ENCODE peak calls at places on chromosomes 2 and 18, in nine cellular contexts. One of them, this sample, is unnamed.
A peak's percentile ranks its signal among the peaks of the same experiment; 100 is the strongest.

GRCh38 chr2:23445450-23445868 is 60.5 kb downstream of the KLHL29 start:
- DNase-seq in cardiac fibroblast: peak; percentile 62
- DNase-seq in OCI-LY7: no peak
- DNase-seq in fibroblast of mammary gland: peak; percentile 91
- DNase-seq in AG10803: peak; percentile 72
- DNase-seq in fibroblast of pulmonary artery: peak; percentile 70
- DNase-seq in lower leg skin: no peak
- DNase-seq in fibroblast of lung: peak; percentile 82
- DNase-seq in right atrium auricular region: peak; percentile 30
- DNase-seq in this sample: peak; percentile 47

GRCh38 chr2:75606851-75607798 is 39.5 kb upstream of the MRPL19 start:
- DNase-seq in cardiac fibroblast: peak; percentile 22
- DNase-seq in OCI-LY7: no peak
- DNase-seq in fibroblast of mammary gland: peak; percentile 90
- DNase-seq in AG10803: peak; percentile 98
- DNase-seq in fibroblast of pulmonary artery: peak; percentile 20
- DNase-seq in lower leg skin: no peak
- DNase-seq in fibroblast of lung: peak; percentile 98
- DNase-seq in right atrium auricular region: no peak
- DNase-seq in this sample: no peak

GRCh38 chr2:108884629-108885028 is 98.1 kb downstream of the CCDC138 start:
- DNase-seq in cardiac fibroblast: no peak
- DNase-seq in OCI-LY7: no peak
- DNase-seq in fibroblast of mammary gland: no peak
- DNase-seq in AG10803: no peak
- DNase-seq in fibroblast of pulmonary artery: no peak
- DNase-seq in lower leg skin: no peak
- DNase-seq in fibroblast of lung: no peak
- DNase-seq in right atrium auricular region: no peak
- DNase-seq in this sample: peak; percentile 5

GRCh38 chr2:100606740-100607343 is 44.0 kb downstream of the PDCL3 start:
- DNase-seq in cardiac fibroblast: peak; percentile 48
- DNase-seq in OCI-LY7: peak; percentile 36
- DNase-seq in fibroblast of mammary gland: peak; percentile 54
- DNase-seq in AG10803: peak; percentile 34
- DNase-seq in fibroblast of pulmonary artery: peak; percentile 59
- DNase-seq in lower leg skin: no peak
- DNase-seq in fibroblast of lung: peak; percentile 19
- DNase-seq in right atrium auricular region: no peak
- DNase-seq in this sample: peak; percentile 29

GRCh38 chr2:97669448-97669847 is at the start of gene C2orf92:
- DNase-seq in cardiac fibroblast: no peak
- DNase-seq in OCI-LY7: peak; percentile 39
- DNase-seq in fibroblast of mammary gland: no peak
- DNase-seq in AG10803: no peak
- DNase-seq in fibroblast of pulmonary artery: no peak
- DNase-seq in lower leg skin: no peak
- DNase-seq in fibroblast of lung: no peak
- DNase-seq in right atrium auricular region: no peak
- DNase-seq in this sample: no peak

GRCh38 chr2:195304310-195304709 is 352.7 kb upstream of the SLC39A10 start:
- DNase-seq in cardiac fibroblast: no peak
- DNase-seq in OCI-LY7: peak; percentile 32
- DNase-seq in fibroblast of mammary gland: peak; percentile 29
- DNase-seq in AG10803: peak; percentile 6
- DNase-seq in fibroblast of pulmonary artery: peak; percentile 19
- DNase-seq in lower leg skin: no peak
- DNase-seq in fibroblast of lung: peak; percentile 11
- DNase-seq in right atrium auricular region: no peak
- DNase-seq in this sample: peak; percentile 17

GRCh38 chr2:215022418-215022817 is 116.0 kb downstream of the ABCA12 start:
- DNase-seq in cardiac fibroblast: peak; percentile 3
- DNase-seq in OCI-LY7: no peak
- DNase-seq in fibroblast of mammary gland: peak; percentile 41
- DNase-seq in AG10803: peak; percentile 12
- DNase-seq in fibroblast of pulmonary artery: peak; percentile 19
- DNase-seq in lower leg skin: no peak
- DNase-seq in fibroblast of lung: peak; percentile 83
- DNase-seq in right atrium auricular region: no peak
- DNase-seq in this sample: no peak

GRCh38 chr2:177883177-177883576 is 189.4 kb downstream of the PDE11A start:
- DNase-seq in cardiac fibroblast: no peak
- DNase-seq in OCI-LY7: no peak
- DNase-seq in fibroblast of mammary gland: no peak
- DNase-seq in AG10803: no peak
- DNase-seq in fibroblast of pulmonary artery: no peak
- DNase-seq in lower leg skin: no peak
- DNase-seq in fibroblast of lung: no peak
- DNase-seq in right atrium auricular region: no peak
- DNase-seq in this sample: no peak

GRCh38 chr2:36277146-36277808 is 78.3 kb upstream of the CRIM1 start:
- DNase-seq in cardiac fibroblast: peak; percentile 26
- DNase-seq in OCI-LY7: no peak
- DNase-seq in fibroblast of mammary gland: peak; percentile 84
- DNase-seq in AG10803: peak; percentile 65
- DNase-seq in fibroblast of pulmonary artery: peak; percentile 85
- DNase-seq in lower leg skin: no peak
- DNase-seq in fibroblast of lung: peak; percentile 96
- DNase-seq in right atrium auricular region: no peak
- DNase-seq in this sample: peak; percentile 53

GRCh38 chr2:103176289-103176915 is 414.6 kb downstream of the TMEM182 start:
- DNase-seq in cardiac fibroblast: no peak
- DNase-seq in OCI-LY7: no peak
- DNase-seq in fibroblast of mammary gland: no peak
- DNase-seq in AG10803: no peak
- DNase-seq in fibroblast of pulmonary artery: no peak
- DNase-seq in lower leg skin: no peak
- DNase-seq in fibroblast of lung: no peak
- DNase-seq in right atrium auricular region: no peak
- DNase-seq in this sample: no peak

GRCh38 chr18:24054130-24054529 is 39.6 kb downstream of the TTC39C start:
- DNase-seq in cardiac fibroblast: no peak
- DNase-seq in OCI-LY7: no peak
- DNase-seq in fibroblast of mammary gland: peak; percentile 74
- DNase-seq in AG10803: peak; percentile 85
- DNase-seq in fibroblast of pulmonary artery: no peak
- DNase-seq in lower leg skin: no peak
- DNase-seq in fibroblast of lung: peak; percentile 86
- DNase-seq in right atrium auricular region: no peak
- DNase-seq in this sample: no peak

GRCh38 chr2:23384551-23385349 is at the start of gene KLHL29:
- DNase-seq in cardiac fibroblast: peak; percentile 80
- DNase-seq in OCI-LY7: peak; percentile 50
- DNase-seq in fibroblast of mammary gland: peak; percentile 61
- DNase-seq in AG10803: peak; percentile 69
- DNase-seq in fibroblast of pulmonary artery: peak; percentile 71
- DNase-seq in lower leg skin: peak; percentile 75
- DNase-seq in fibroblast of lung: peak; percentile 62
- DNase-seq in right atrium auricular region: peak; percentile 81
- DNase-seq in this sample: peak; percentile 63

GRCh38 chr2:43027103-43027482 is 199.3 kb downstream of the ZFP36L2 start:
- DNase-seq in cardiac fibroblast: no peak
- DNase-seq in OCI-LY7: no peak
- DNase-seq in fibroblast of mammary gland: no peak
- DNase-seq in AG10803: peak; percentile 76
- DNase-seq in fibroblast of pulmonary artery: no peak
- DNase-seq in lower leg skin: peak; percentile 60
- DNase-seq in fibroblast of lung: no peak
- DNase-seq in right atrium auricular region: no peak
- DNase-seq in this sample: no peak

GRCh38 chr2:70767094-70767698 is 804 bp downstream of the ADD2 start:
- DNase-seq in cardiac fibroblast: no peak
- DNase-seq in OCI-LY7: no peak
- DNase-seq in fibroblast of mammary gland: no peak
- DNase-seq in AG10803: no peak
- DNase-seq in fibroblast of pulmonary artery: no peak
- DNase-seq in lower leg skin: no peak
- DNase-seq in fibroblast of lung: no peak
- DNase-seq in right atrium auricular region: no peak
- DNase-seq in this sample: no peak

GRCh38 chr2:48696881-48697280 is 58.6 kb downstream of the LHCGR start:
- DNase-seq in cardiac fibroblast: no peak
- DNase-seq in OCI-LY7: no peak
- DNase-seq in fibroblast of mammary gland: no peak
- DNase-seq in AG10803: no peak
- DNase-seq in fibroblast of pulmonary artery: no peak
- DNase-seq in lower leg skin: no peak
- DNase-seq in fibroblast of lung: no peak
- DNase-seq in right atrium auricular region: no peak
- DNase-seq in this sample: no peak

GRCh38 chr2:76450024-76450475 is 739.3 kb upstream of the GCFC2 start:
- DNase-seq in cardiac fibroblast: no peak
- DNase-seq in OCI-LY7: no peak
- DNase-seq in fibroblast of mammary gland: no peak
- DNase-seq in AG10803: no peak
- DNase-seq in fibroblast of pulmonary artery: no peak
- DNase-seq in lower leg skin: no peak
- DNase-seq in fibroblast of lung: no peak
- DNase-seq in right atrium auricular region: no peak
- DNase-seq in this sample: no peak

GRCh38 chr2:190578158-190579057 is 43.9 kb upstream of the NEMP2 start:
- DNase-seq in cardiac fibroblast: peak; percentile 86
- DNase-seq in OCI-LY7: no peak
- DNase-seq in fibroblast of mammary gland: peak; percentile 37
- DNase-seq in AG10803: peak; percentile 54
- DNase-seq in fibroblast of pulmonary artery: peak; percentile 63
- DNase-seq in lower leg skin: peak; percentile 54
- DNase-seq in fibroblast of lung: peak; percentile 23
- DNase-seq in right atrium auricular region: no peak
- DNase-seq in this sample: peak; percentile 71

GRCh38 chr18:37254256-37254880 is 311.2 kb downstream of the CELF4 start:
- DNase-seq in cardiac fibroblast: no peak
- DNase-seq in OCI-LY7: no peak
- DNase-seq in fibroblast of mammary gland: no peak
- DNase-seq in AG10803: no peak
- DNase-seq in fibroblast of pulmonary artery: no peak
- DNase-seq in lower leg skin: no peak
- DNase-seq in fibroblast of lung: no peak
- DNase-seq in right atrium auricular region: no peak
- DNase-seq in this sample: no peak
- H3K4me3 ChIP-seq in cardiac fibroblast: no peak overlapping the region
- H3K4me3 ChIP-seq in OCI-LY7: no peak overlapping the region
- H3K4me3 ChIP-seq in fibroblast of mammary gland: no peak overlapping the region
- H3K4me3 ChIP-seq in AG10803: no peak overlapping the region
- H3K4me3 ChIP-seq in fibroblast of pulmonary artery: no peak overlapping the region
- H3K4me3 ChIP-seq in lower leg skin: no peak overlapping the region
- H3K4me3 ChIP-seq in fibroblast of lung: no peak overlapping the region
- H3K4me3 ChIP-seq in right atrium auricular region: peak overlapping the region; percentile 46
- H3K4me3 ChIP-seq in this sample: no peak overlapping the region

DNA sequence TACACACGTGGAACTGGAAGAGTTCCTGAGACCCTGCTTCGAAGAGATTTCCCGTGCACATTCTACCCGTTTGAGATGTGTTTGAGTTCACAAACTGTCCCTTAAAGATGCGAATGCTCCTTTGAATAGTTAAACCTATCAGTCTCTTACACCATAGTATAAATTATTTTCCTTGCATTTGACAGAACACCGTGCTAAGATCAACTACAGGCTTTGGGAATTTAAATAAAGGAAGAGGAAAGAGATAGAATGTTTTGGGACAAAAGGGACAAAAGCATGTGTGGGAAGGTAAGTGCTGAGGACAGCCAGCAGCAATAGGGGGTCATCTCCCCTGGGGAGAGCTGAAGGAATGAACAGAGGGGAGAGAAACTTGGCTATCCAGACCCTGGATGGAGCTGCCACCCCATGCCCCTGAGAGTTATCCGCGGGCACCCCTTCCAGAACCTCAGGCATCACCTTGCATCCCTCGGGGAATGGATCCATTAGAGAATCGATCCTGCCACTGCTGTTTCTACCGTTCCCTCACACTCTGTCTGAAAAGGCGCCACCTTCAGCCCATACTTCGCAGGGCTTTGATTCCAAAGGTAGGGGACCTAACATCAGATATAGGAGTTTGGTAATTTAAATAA is 890 bp upstream of the ADCY3 start:
- DNase-seq in cardiac fibroblast: no peak
- DNase-seq in OCI-LY7: peak; percentile 43
- DNase-seq in fibroblast of mammary gland: no peak
- DNase-seq in AG10803: no peak
- DNase-seq in fibroblast of pulmonary artery: no peak
- DNase-seq in lower leg skin: no peak
- DNase-seq in fibroblast of lung: no peak
- DNase-seq in right atrium auricular region: no peak
- DNase-seq in this sample: no peak
- TF ChIP-seq CTCF in cardiac fibroblast: peak; percentile 11
- TF ChIP-seq CTCF in OCI-LY7: peak; percentile 84
- TF ChIP-seq CTCF in fibroblast of mammary gland: peak; percentile 31
- TF ChIP-seq CTCF in AG10803: peak; percentile 26
- TF ChIP-seq CTCF in fibroblast of pulmonary artery: peak; percentile 25
- TF ChIP-seq CTCF in lower leg skin: no peak
- TF ChIP-seq CTCF in fibroblast of lung: no peak
- TF ChIP-seq CTCF in right atrium auricular region: no peak
- TF ChIP-seq CTCF in this sample: peak; percentile 24

GRCh38 chr18:49726564-49726963 is 86.8 kb downstream of the ACAA2 start:
- DNase-seq in cardiac fibroblast: peak; percentile 73
- DNase-seq in OCI-LY7: no peak
- DNase-seq in fibroblast of mammary gland: no peak
- DNase-seq in AG10803: no peak
- DNase-seq in fibroblast of pulmonary artery: no peak
- DNase-seq in lower leg skin: no peak
- DNase-seq in fibroblast of lung: no peak
- DNase-seq in right atrium auricular region: no peak
- DNase-seq in this sample: no peak
- H3K4me3 ChIP-seq in cardiac fibroblast: no peak overlapping the region
- H3K4me3 ChIP-seq in OCI-LY7: no peak overlapping the region
- H3K4me3 ChIP-seq in fibroblast of mammary gland: no peak overlapping the region
- H3K4me3 ChIP-seq in AG10803: peak overlapping the region; percentile 8
- H3K4me3 ChIP-seq in fibroblast of pulmonary artery: no peak overlapping the region
- H3K4me3 ChIP-seq in lower leg skin: no peak overlapping the region
- H3K4me3 ChIP-seq in fibroblast of lung: no peak overlapping the region
- H3K4me3 ChIP-seq in right atrium auricular region: no peak overlapping the region
- H3K4me3 ChIP-seq in this sample: no peak overlapping the region

GRCh38 chr2:133566967-133567645 is 1.2 kb downstream of the NCKAP5 start:
- DNase-seq in cardiac fibroblast: peak; percentile 63
- DNase-seq in OCI-LY7: no peak
- DNase-seq in fibroblast of mammary gland: peak; percentile 6
- DNase-seq in AG10803: peak; percentile 76
- DNase-seq in fibroblast of pulmonary artery: peak; percentile 54
- DNase-seq in lower leg skin: peak; percentile 67
- DNase-seq in fibroblast of lung: peak; percentile 88
- DNase-seq in right atrium auricular region: peak; percentile 75
- DNase-seq in this sample: peak; percentile 37

GRCh38 chr2:133568598-133568997 is 335 bp upstream of the NCKAP5 start:
- DNase-seq in cardiac fibroblast: no peak
- DNase-seq in OCI-LY7: no peak
- DNase-seq in fibroblast of mammary gland: no peak
- DNase-seq in AG10803: no peak
- DNase-seq in fibroblast of pulmonary artery: no peak
- DNase-seq in lower leg skin: no peak
- DNase-seq in fibroblast of lung: no peak
- DNase-seq in right atrium auricular region: no peak
- DNase-seq in this sample: no peak

GRCh38 chr2:133569416-133569815 is 1.2 kb upstream of the NCKAP5 start:
- DNase-seq in cardiac fibroblast: no peak
- DNase-seq in OCI-LY7: no peak
- DNase-seq in fibroblast of mammary gland: no peak
- DNase-seq in AG10803: no peak
- DNase-seq in fibroblast of pulmonary artery: no peak
- DNase-seq in lower leg skin: no peak
- DNase-seq in fibroblast of lung: no peak
- DNase-seq in right atrium auricular region: no peak
- DNase-seq in this sample: no peak

GRCh38 chr2:133570547-133570946 is 2.3 kb upstream of the NCKAP5 start:
- DNase-seq in cardiac fibroblast: no peak
- DNase-seq in OCI-LY7: no peak
- DNase-seq in fibroblast of mammary gland: no peak
- DNase-seq in AG10803: no peak
- DNase-seq in fibroblast of pulmonary artery: no peak
- DNase-seq in lower leg skin: no peak
- DNase-seq in fibroblast of lung: no peak
- DNase-seq in right atrium auricular region: no peak
- DNase-seq in this sample: no peak

GRCh38 chr2:133568172-133568571 is at the start of gene NCKAP5:
- DNase-seq in cardiac fibroblast: peak; percentile 41
- DNase-seq in OCI-LY7: no peak
- DNase-seq in fibroblast of mammary gland: peak; percentile 12
- DNase-seq in AG10803: peak; percentile 37
- DNase-seq in fibroblast of pulmonary artery: peak; percentile 48
- DNase-seq in lower leg skin: peak; percentile 39
- DNase-seq in fibroblast of lung: peak; percentile 71
- DNase-seq in right atrium auricular region: peak; percentile 63
- DNase-seq in this sample: peak; percentile 61
- TF ChIP-seq CTCF in cardiac fibroblast: peak; percentile 31
- TF ChIP-seq CTCF in OCI-LY7: no peak
- TF ChIP-seq CTCF in fibroblast of mammary gland: no peak
- TF ChIP-seq CTCF in AG10803: peak; percentile 32
- TF ChIP-seq CTCF in fibroblast of pulmonary artery: peak; percentile 12
- TF ChIP-seq CTCF in lower leg skin: no peak
- TF ChIP-seq CTCF in fibroblast of lung: no peak
- TF ChIP-seq CTCF in right atrium auricular region: no peak
- TF ChIP-seq CTCF in this sample: peak; percentile 10

This sample was measured in fibroblast of villous mesenchyme.